ENCODE peak calls at places on chromosome 6, in four cellular contexts. V, U, T and Y are unnamed samples.
A peak's percentile ranks its signal among the peaks of the same experiment; 100 is the strongest.

GRCh38 chr6:74554041-74554440 is 651.8 kb downstream of the COL12A1 start:
- DNase-seq in U (no peak), T (no peak), V (no peak), Y (no peak)

GRCh38 chr6:10051283-10051682 is 363.6 kb downstream of the TFAP2A start:
- DNase-seq in V (no peak), U (no peak), T (no peak), Y (no peak)

GRCh38 chr6:50724381-50725124 is 11.2 kb downstream of the TFAP2D start:
- DNase-seq in V (no peak), T (no peak), U (no peak), Y (no peak)

GRCh38 chr6:134247271-134247833 is 70.6 kb downstream of the SGK1 start:
- DNase-seq in V (no peak), U (no peak), T (no peak), Y (no peak)

GRCh38 chr6:56288347-56288746 is 41.0 kb upstream of the COL21A1 start:
- DNase-seq in U (no peak), T (no peak), V (no peak), Y (no peak)

GRCh38 chr6:8229913-8230312 is 127.6 kb upstream of the EEF1E1 start:
- DNase-seq in U (no peak), V (no peak), T (peak; percentile 11), Y (no peak)

GRCh38 chr6:37608587-37608986 is 89.1 kb downstream of the MDGA1 start:
- DNase-seq in U (no peak), V (no peak), T (no peak), Y (no peak)

GRCh38 chr6:167424060-167424673 is 99.3 kb downstream of the TTLL2 start:
- DNase-seq in T (no peak), V (no peak), U (no peak), Y (peak; percentile 34)

GRCh38 chr6:165940366-165940765 is 227.3 kb downstream of the TBXT start:
- DNase-seq in T (no peak), V (no peak), U (no peak), Y (no peak)

GRCh38 chr6:71197770-71198169 is 90.8 kb upstream of the OGFRL1 start:
- DNase-seq in V (no peak), U (no peak), T (no peak), Y (no peak)

GRCh38 chr6:33905081-33905609 is 101.3 kb upstream of the MLN start:
- DNase-seq in T (no peak), U (no peak), V (no peak), Y (no peak)

GRCh38 chr6:34035704-34036356 is 110.1 kb downstream of the GRM4 start:
- DNase-seq in V (no peak), U (no peak), T (no peak), Y (no peak)

GRCh38 chr6:135438907-135439535 is 58.5 kb downstream of the AHI1 start:
- DNase-seq in U (no peak), T (no peak), V (no peak), Y (no peak)

GRCh38 chr6:45394586-45395095 is 16.9 kb upstream of the SUPT3H start:
- DNase-seq in U (no peak), V (no peak), T (no peak), Y (no peak)

GRCh38 chr6:82775361-82775760 is 290.3 kb downstream of the UBE3D start:
- DNase-seq in U (no peak), V (no peak), T (no peak), Y (no peak)

GRCh38 chr6:158459726-158460125 is 100.2 kb upstream of the TMEM181 start:
- DNase-seq in V (no peak), U (no peak), T (no peak), Y (no peak)

GRCh38 chr6:132960720-132961119 is 146.4 kb downstream of the RPS12 start:
- DNase-seq in V (no peak), U (no peak), T (no peak), Y (no peak)

GRCh38 chr6:45949256-45949655 is 66.4 kb downstream of the CLIC5 start:
- DNase-seq in V (no peak), U (no peak), T (no peak), Y (no peak)

GRCh38 chr6:17397764-17398194 is 4.4 kb downstream of the CAP2 start:
- DNase-seq in T (no peak), V (no peak), U (no peak), Y (no peak)

GRCh38 chr6:83265384-83265783 is 72.2 kb downstream of the RWDD2A start:
- DNase-seq in V (no peak), U (no peak), T (no peak), Y (no peak)

GRCh38 chr6:41298785-41299498 is 12.5 kb upstream of the TREM1 start:
- DNase-seq in V (no peak), U (no peak), T (no peak), Y (no peak)

GRCh38 chr6:122789862-122790739 is 1.0 kb downstream of the SMPDL3A start:
- DNase-seq in U (no peak), T (no peak), V (no peak), Y (no peak)

GRCh38 chr6:142570221-142570671 is 268.4 kb downstream of the ADGRG6 start:
- DNase-seq in T (no peak), U (no peak), V (no peak), Y (no peak)

GRCh38 chr6:33014841-33015634 is 5.6 kb upstream of the HLA-DOA start:
- DNase-seq in V (peak; percentile 82), U (peak; percentile 57), T (peak; percentile 68), Y (no peak)

GRCh38 chr6:72669324-72669723 is 47.5 kb downstream of the KCNQ5 start:
- DNase-seq in V (no peak), U (no peak), T (no peak), Y (no peak)

GRCh38 chr6:138577151-138577915 is 78.0 kb upstream of the NHSL1 start:
- DNase-seq in V (no peak), U (no peak), T (no peak), Y (no peak)

GRCh38 chr6:2739335-2739734 is 11.4 kb downstream of the MYLK4 start:
- DNase-seq in U (no peak), T (no peak), V (no peak), Y (no peak)

GRCh38 chr6:167828325-167828956 is 1.7 kb downstream of the AFDN start:
- DNase-seq in T (no peak), U (no peak), V (no peak), Y (no peak)

GRCh38 chr6:44698602-44699001 is 311.1 kb downstream of the CDC5L start:
- DNase-seq in U (no peak), T (no peak), V (no peak), Y (no peak)

GRCh38 chr6:149846321-149846720 is 17.8 kb downstream of the LRP11 start:
- DNase-seq in T (no peak), U (no peak), V (no peak), Y (peak; percentile 56)

GRCh38 chr6:56143796-56144195 is 103.6 kb downstream of the COL21A1 start:
- DNase-seq in V (no peak), T (no peak), U (no peak), Y (no peak)

GRCh38 chr6:37210313-37210898 is 40.5 kb downstream of the PIM1 start:
- DNase-seq in V (peak; percentile 86), T (peak; percentile 78), U (peak; percentile 75), Y (peak; percentile 89)

GRCh38 chr6:105733556-105734162 is 330.8 kb upstream of the PREP start:
- DNase-seq in T (no peak), U (no peak), V (no peak), Y (no peak)

GRCh38 chr6:106377061-106377540 is 16.6 kb downstream of the CRYBG1 start:
- DNase-seq in V (no peak), U (no peak), T (no peak), Y (no peak)

GRCh38 chr6:2684059-2684749 is 66.5 kb downstream of the MYLK4 start:
- DNase-seq in U (no peak), T (no peak), V (no peak), Y (no peak)

GRCh38 chr6:160347259-160348208 is 644 bp upstream of the SLC22A3 start:
- DNase-seq in T (no peak), V (no peak), U (no peak), Y (no peak)

GRCh38 chr6:151313060-151313459 is 73.3 kb downstream of the AKAP12 start:
- DNase-seq in T (peak; percentile 61), U (no peak), V (no peak), Y (no peak)

GRCh38 chr6:113632220-113632864 is 224.8 kb upstream of the MARCKS start:
- DNase-seq in V (peak; percentile 40), U (no peak), T (no peak), Y (no peak)
- H3K4me1 ChIP-seq in V (peaks cover 74% of the 10 kb centered on the region), U (no peaks in the 10 kb centered on the region), T (no peaks in the 10 kb centered on the region), Y (no peaks in the 10 kb centered on the region)

GRCh38 chr6:6919173-6919572 is 188.6 kb upstream of the RREB1 start:
- DNase-seq in V (no peak), T (no peak), U (no peak), Y (no peak)

GRCh38 chr6:6920984-6921313 is 186.8 kb upstream of the RREB1 start:
- DNase-seq in V (no peak), T (no peak), U (no peak), Y (no peak)

GRCh38 chr6:6923605-6924004 is 184.2 kb upstream of the RREB1 start:
- DNase-seq in U (no peak), V (no peak), T (no peak), Y (no peak)

GRCh38 chr6:6918216-6918983 is 189.4 kb upstream of the RREB1 start:
- DNase-seq in T (no peak), U (no peak), V (no peak), Y (no peak)

DNA sequence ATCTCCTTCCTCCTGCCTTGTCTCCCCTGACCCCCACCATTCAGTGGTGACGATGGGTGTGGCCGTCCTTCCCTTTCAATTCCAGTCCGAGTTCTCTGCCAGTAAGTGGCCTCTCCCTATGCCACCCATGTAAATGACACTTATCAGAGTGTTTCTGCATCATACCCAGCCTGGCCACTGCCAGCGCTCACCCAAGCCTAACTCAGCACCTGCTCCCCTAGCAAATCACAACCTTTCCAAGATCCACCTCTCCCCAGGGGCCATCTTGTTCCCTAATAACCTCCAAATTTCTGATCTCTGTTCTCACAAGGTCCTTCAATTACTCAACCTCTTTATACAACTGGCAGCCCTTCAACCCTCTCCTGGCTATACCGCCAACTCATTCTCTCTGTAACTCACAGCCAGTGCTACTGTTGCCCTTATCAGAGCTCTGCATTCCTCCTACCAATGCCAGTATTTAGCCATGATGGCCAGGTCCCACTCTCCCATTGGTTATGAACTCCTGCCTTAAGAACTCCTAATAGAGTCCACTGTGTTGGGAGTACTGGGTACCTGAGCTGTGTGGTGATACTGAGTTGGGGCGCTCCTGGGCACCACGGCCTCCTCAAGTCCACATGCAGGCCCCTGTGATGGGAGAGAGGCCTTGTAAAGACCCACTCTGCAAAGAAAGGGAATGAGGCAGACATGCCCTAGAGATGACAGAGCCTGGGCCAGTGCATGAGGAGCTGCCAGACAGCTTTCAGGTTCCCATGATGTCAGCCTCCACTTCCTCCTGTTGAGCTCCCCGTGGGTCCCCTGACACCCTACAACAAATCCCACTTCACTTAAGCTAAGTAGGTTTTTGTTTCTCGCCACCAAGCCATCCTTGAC is 187.4 kb upstream of the RREB1 start:
- DNase-seq in T (no peak), V (no peak), U (no peak), Y (no peak)
- H3K4me1 ChIP-seq in T (no peaks in the 10 kb centered on the region), V (peaks cover 22% of the 10 kb centered on the region), U (no peaks in the 10 kb centered on the region), Y (no peaks in the 10 kb centered on the region)

GRCh38 chr6:42502990-42503389 is 51.3 kb upstream of the TRERF1 start:
- DNase-seq in U (no peak), T (no peak), V (no peak), Y (no peak)
- H3K4me1 ChIP-seq in U (no peaks in the 10 kb centered on the region), T (no peaks in the 10 kb centered on the region), V (peaks cover 5% of the 10 kb centered on the region), Y (no peaks in the 10 kb centered on the region)

GRCh38 chr6:69696273-69696672 is 100.5 kb downstream of the LMBRD1 start:
- DNase-seq in U (no peak), T (no peak), V (no peak), Y (no peak)
- H3K4me1 ChIP-seq in U (no peaks in the 10 kb centered on the region), T (no peaks in the 10 kb centered on the region), V (no peaks in the 10 kb centered on the region), Y (no peaks in the 10 kb centered on the region)

GRCh38 chr6:53326372-53327016 is 22.3 kb downstream of the ELOVL5 start:
- DNase-seq in V (peak; percentile 44), U (peak; percentile 37), T (no peak), Y (no peak)
- H3K4me1 ChIP-seq in V (peaks cover 52% of the 10 kb centered on the region), U (no peaks in the 10 kb centered on the region), T (peaks cover 2% of the 10 kb centered on the region), Y (peaks cover 53% of the 10 kb centered on the region)